ENCODE peak calls at places on chromosomes 7 and 10, in five cellular contexts. One of them, this sample, is unnamed.

GRCh38 chr7:87413029-87413428 is 62.5 kb downstream of the ABCB4 start:
- DNase-seq in MCF 10A: no peak
- DNase-seq in choroid plexus epithelial cell: peak
- DNase-seq in iris pigment epithelial cell: peak
- DNase-seq in aorta: no peak
- DNase-seq in this sample: peak

GRCh38 chr10:48595533-48595932 is 9.3 kb downstream of the ARHGAP22 start:
- DNase-seq in MCF 10A: no peak
- DNase-seq in choroid plexus epithelial cell: no peak
- DNase-seq in iris pigment epithelial cell: no peak
- DNase-seq in aorta: no peak
- DNase-seq in this sample: no peak

GRCh38 chr7:112135815-112136706 is 70.1 kb downstream of the DOCK4 start:
- DNase-seq in MCF 10A: no peak
- DNase-seq in choroid plexus epithelial cell: no peak
- DNase-seq in iris pigment epithelial cell: no peak
- DNase-seq in aorta: no peak
- DNase-seq in this sample: no peak

GRCh38 chr7:52270301-52270700 is 765.1 kb upstream of the POM121L12 start:
- DNase-seq in MCF 10A: no peak
- DNase-seq in choroid plexus epithelial cell: no peak
- DNase-seq in iris pigment epithelial cell: no peak
- DNase-seq in aorta: no peak
- DNase-seq in this sample: no peak

GRCh38 chr10:117431160-117431559 is 55.9 kb upstream of the PDZD8 start:
- DNase-seq in MCF 10A: peak
- DNase-seq in choroid plexus epithelial cell: peak
- DNase-seq in iris pigment epithelial cell: peak
- DNase-seq in aorta: no peak
- DNase-seq in this sample: no peak

GRCh38 chr10:77299257-77299656 is 338.4 kb downstream of the KCNMA1 start:
- DNase-seq in MCF 10A: no peak
- DNase-seq in choroid plexus epithelial cell: no peak
- DNase-seq in iris pigment epithelial cell: no peak
- DNase-seq in aorta: no peak
- DNase-seq in this sample: no peak

GRCh38 chr10:86632951-86633350 is 21.4 kb upstream of the OPN4 start:
- DNase-seq in MCF 10A: no peak
- DNase-seq in choroid plexus epithelial cell: no peak
- DNase-seq in iris pigment epithelial cell: no peak
- DNase-seq in aorta: no peak
- DNase-seq in this sample: no peak

GRCh38 chr7:7479275-7479674 is 56.4 kb downstream of the COL28A1 start:
- DNase-seq in MCF 10A: no peak
- DNase-seq in choroid plexus epithelial cell: no peak
- DNase-seq in iris pigment epithelial cell: no peak
- DNase-seq in aorta: no peak
- DNase-seq in this sample: no peak

GRCh38 chr10:125263551-125263950 is 103.2 kb upstream of the CTBP2 start:
- DNase-seq in MCF 10A: peak
- DNase-seq in choroid plexus epithelial cell: no peak
- DNase-seq in iris pigment epithelial cell: peak
- DNase-seq in aorta: no peak
- DNase-seq in this sample: no peak

GRCh38 chr7:143901360-143901709 is 641 bp downstream of the TCAF1 start:
- DNase-seq in MCF 10A: peak
- DNase-seq in choroid plexus epithelial cell: peak
- DNase-seq in iris pigment epithelial cell: peak
- DNase-seq in aorta: peak
- DNase-seq in this sample: no peak

GRCh38 chr7:13037216-13037615 is 349.8 kb downstream of the ARL4A start:
- DNase-seq in MCF 10A: no peak
- DNase-seq in choroid plexus epithelial cell: no peak
- DNase-seq in iris pigment epithelial cell: no peak
- DNase-seq in aorta: no peak
- DNase-seq in this sample: peak

GRCh38 chr7:121369462-121369861 is 26.6 kb downstream of the FAM3C start:
- DNase-seq in MCF 10A: peak
- DNase-seq in choroid plexus epithelial cell: peak
- DNase-seq in iris pigment epithelial cell: peak
- DNase-seq in aorta: no peak
- DNase-seq in this sample: no peak

GRCh38 chr10:16545126-16545736 is 23.6 kb upstream of the C1QL3 start:
- DNase-seq in MCF 10A: peak
- DNase-seq in choroid plexus epithelial cell: peak
- DNase-seq in iris pigment epithelial cell: peak
- DNase-seq in aorta: no peak
- DNase-seq in this sample: no peak

GRCh38 chr10:86264481-86265231 is 101.9 kb downstream of the GRID1 start:
- DNase-seq in MCF 10A: no peak
- DNase-seq in choroid plexus epithelial cell: no peak
- DNase-seq in iris pigment epithelial cell: no peak
- DNase-seq in aorta: no peak
- DNase-seq in this sample: no peak

GRCh38 chr7:105133358-105133757 is 119.4 kb downstream of the KMT2E start:
- DNase-seq in MCF 10A: no peak
- DNase-seq in choroid plexus epithelial cell: no peak
- DNase-seq in iris pigment epithelial cell: no peak
- DNase-seq in aorta: no peak
- DNase-seq in this sample: no peak

GRCh38 chr7:137591444-137591843 is 247.9 kb upstream of the PTN start:
- DNase-seq in MCF 10A: peak
- DNase-seq in choroid plexus epithelial cell: peak
- DNase-seq in iris pigment epithelial cell: peak
- DNase-seq in aorta: no peak
- DNase-seq in this sample: peak

GRCh38 chr10:62083868-62084267 is 182.4 kb downstream of the ARID5B start:
- DNase-seq in MCF 10A: peak
- DNase-seq in choroid plexus epithelial cell: peak
- DNase-seq in iris pigment epithelial cell: peak
- DNase-seq in aorta: peak
- DNase-seq in this sample: no peak

GRCh38 chr7:42972703-42973500 is 40.7 kb downstream of the MRPL32 start:
- DNase-seq in MCF 10A: peak
- DNase-seq in choroid plexus epithelial cell: peak
- DNase-seq in iris pigment epithelial cell: peak
- DNase-seq in aorta: peak
- DNase-seq in this sample: peak

GRCh38 chr7:110921478-110922210 is 169.3 kb upstream of the LRRN3 start:
- DNase-seq in MCF 10A: peak
- DNase-seq in choroid plexus epithelial cell: peak
- DNase-seq in iris pigment epithelial cell: peak
- DNase-seq in aorta: no peak
- DNase-seq in this sample: no peak

GRCh38 chr7:25924061-25924460 is 227.9 kb upstream of the NFE2L3 start:
- DNase-seq in MCF 10A: no peak
- DNase-seq in choroid plexus epithelial cell: no peak
- DNase-seq in iris pigment epithelial cell: no peak
- DNase-seq in aorta: no peak
- DNase-seq in this sample: no peak

GRCh38 chr10:53841746-53842145 is 959.3 kb downstream of the PCDH15 start:
- DNase-seq in MCF 10A: no peak
- DNase-seq in choroid plexus epithelial cell: no peak
- DNase-seq in iris pigment epithelial cell: no peak
- DNase-seq in aorta: no peak
- DNase-seq in this sample: no peak

GRCh38 chr10:105827133-105827532 is 1186.0 kb downstream of the SORCS3 start:
- DNase-seq in MCF 10A: no peak
- DNase-seq in choroid plexus epithelial cell: no peak
- DNase-seq in iris pigment epithelial cell: no peak
- DNase-seq in aorta: no peak
- DNase-seq in this sample: no peak

GRCh38 chr10:70478191-70479160 is at the start of gene PALD1:
- DNase-seq in MCF 10A: peak
- DNase-seq in choroid plexus epithelial cell: peak
- DNase-seq in iris pigment epithelial cell: peak
- DNase-seq in aorta: peak
- DNase-seq in this sample: peak

GRCh38 chr10:29146736-29147135 is 142.1 kb upstream of the LYZL1 start:
- DNase-seq in MCF 10A: no peak
- DNase-seq in choroid plexus epithelial cell: no peak
- DNase-seq in iris pigment epithelial cell: no peak
- DNase-seq in aorta: no peak
- DNase-seq in this sample: no peak

GRCh38 chr10:100186253-100186780 is 488 bp upstream of the ERLIN1 start:
- DNase-seq in MCF 10A: no peak
- DNase-seq in choroid plexus epithelial cell: peak
- DNase-seq in iris pigment epithelial cell: peak
- DNase-seq in aorta: peak
- DNase-seq in this sample: peak